ENCODE peak calls at places on chromosome 13, in eight cellular contexts. R, V, U, C, Q, I, F and K are unnamed samples.

GRCh38 chr13:44876782-44877324 is 112.4 kb downstream of the NUFIP1 start:
- DNase-seq in R (no peak), V (no peak), U (no peak), C (no peak), Q (no peak), I (no peak), F (no peak), K (peak)

GRCh38 chr13:109345433-109345941 is 440.9 kb downstream of the IRS2 start:
- DNase-seq in R (no peak), V (no peak), U (no peak), C (no peak), Q (no peak), I (peak), F (no peak), K (no peak)

GRCh38 chr13:95644611-95645052 is at the start of gene DZIP1:
- DNase-seq in R (peak), V (no peak), U (peak), C (no peak), Q (peak), I (peak), F (peak), K (peak)

GRCh38 chr13:22665531-22665930 is 515.2 kb upstream of the SGCG start:
- DNase-seq in R (no peak), V (no peak), U (no peak), C (no peak), Q (no peak), I (no peak), F (no peak), K (no peak)

GRCh38 chr13:72144625-72145024 is 277.6 kb upstream of the DACH1 start:
- DNase-seq in R (no peak), V (no peak), U (no peak), C (no peak), Q (no peak), I (no peak), F (no peak), K (no peak)

GRCh38 chr13:19910336-19911072 is 47.1 kb upstream of the ZMYM5 start:
- DNase-seq in R (peak), V (no peak), U (no peak), C (no peak), Q (no peak), I (peak), F (no peak), K (no peak)

GRCh38 chr13:33322474-33322827 is 36.9 kb upstream of the STARD13 start:
- DNase-seq in R (no peak), V (no peak), U (peak), C (no peak), Q (no peak), I (peak), F (peak), K (no peak)

GRCh38 chr13:59269476-59269875 is 894.3 kb downstream of the DIAPH3 start:
- DNase-seq in R (no peak), V (no peak), U (no peak), C (no peak), Q (no peak), I (peak), F (no peak), K (no peak)

GRCh38 chr13:69903081-69903480 is 204.5 kb upstream of the ATXN8OS start:
- DNase-seq in R (no peak), V (no peak), U (no peak), C (no peak), Q (no peak), I (no peak), F (no peak), K (no peak)

DNA sequence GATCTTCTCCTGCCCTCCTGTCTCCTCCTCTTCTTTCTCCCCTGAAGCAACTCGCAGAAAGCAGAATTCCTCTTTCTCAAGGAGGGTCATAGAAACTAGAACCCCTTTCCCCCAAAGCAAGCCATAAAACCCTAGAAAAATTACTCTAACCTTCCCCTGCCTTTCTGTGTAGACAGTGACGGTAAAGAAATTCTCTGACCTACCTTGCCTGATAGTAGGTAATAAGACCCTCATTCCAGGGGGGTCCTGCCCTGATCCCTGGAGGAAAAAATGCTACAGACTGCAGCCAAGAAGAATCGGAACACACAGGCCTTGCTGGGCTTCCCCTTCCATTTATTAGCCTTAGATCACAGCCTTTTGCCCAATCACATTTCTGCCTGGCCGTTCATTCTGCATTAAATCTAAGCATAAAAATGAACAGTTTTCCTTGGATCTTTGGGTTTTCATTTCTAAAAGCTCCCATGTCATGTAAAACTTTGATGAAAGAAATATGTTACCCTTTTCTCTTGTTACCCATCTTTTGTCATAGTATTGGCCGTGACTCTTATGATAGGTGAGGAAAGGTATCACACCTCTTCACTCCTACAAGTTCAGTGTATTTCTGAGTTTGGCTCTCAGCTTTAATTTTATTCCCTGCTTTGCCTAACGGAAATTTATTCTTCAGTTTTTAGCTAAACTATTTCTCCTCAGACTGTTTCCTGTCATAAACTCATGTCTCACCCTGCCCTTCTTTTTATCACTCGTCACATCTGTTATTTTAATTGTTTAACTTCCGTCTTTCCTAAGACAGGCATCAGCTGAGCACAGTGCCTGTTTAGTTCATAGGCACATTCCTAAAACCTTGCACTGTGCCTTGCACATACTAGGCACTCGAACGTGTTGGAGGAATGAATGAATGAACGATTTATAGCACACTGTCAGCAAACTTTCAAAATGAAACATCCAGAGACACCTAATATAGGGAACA is 20.4 kb upstream of the CPB2 start:
- DNase-seq in R (no peak), V (no peak), U (no peak), C (no peak), Q (no peak), I (no peak), F (no peak), K (no peak)
- TF ChIP-seq POLR2A in R (no peak), V (no peak), U (no peak), C (no peak), Q (no peak), I (no peak), F (no peak), K (no peak)

DNA sequence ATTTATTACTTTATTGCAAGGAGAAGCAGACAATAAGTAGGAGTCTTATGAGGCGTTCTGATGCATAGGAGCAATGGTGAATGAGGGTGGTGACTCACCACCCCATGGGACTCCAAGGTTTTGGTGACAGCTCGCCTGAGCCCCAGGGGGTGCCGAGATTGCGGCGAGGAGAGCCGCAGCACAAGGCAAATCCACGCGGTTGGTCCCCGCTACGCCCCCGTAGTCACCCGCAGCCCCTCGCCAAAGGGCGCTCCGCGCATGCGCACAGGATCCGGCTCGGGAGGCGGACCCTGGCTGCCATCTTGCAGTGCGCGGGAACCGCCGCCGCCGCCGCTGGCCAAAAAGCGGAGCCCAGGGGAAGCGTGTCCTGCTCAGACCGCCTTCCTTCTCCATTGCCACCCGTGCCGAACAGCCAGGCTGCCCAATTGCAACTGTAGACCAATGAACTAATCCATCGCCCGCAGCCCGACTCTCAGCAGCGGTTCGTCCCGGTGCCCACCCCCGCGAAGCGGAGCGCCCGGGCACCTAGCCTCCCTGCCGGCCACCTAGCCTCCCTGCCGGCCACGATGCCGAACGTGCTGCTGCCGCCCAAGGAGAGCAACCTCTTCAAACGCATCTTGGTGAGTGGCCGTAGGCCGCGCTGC is at the start of gene NAA16:
- DNase-seq in R (peak), V (peak), U (peak), C (peak), Q (peak), I (peak), F (peak), K (peak)
- TF ChIP-seq POLR2A in R (no peak), V (peak), U (peak), C (no peak), Q (peak), I (no peak), F (peak), K (peak)

DNA sequence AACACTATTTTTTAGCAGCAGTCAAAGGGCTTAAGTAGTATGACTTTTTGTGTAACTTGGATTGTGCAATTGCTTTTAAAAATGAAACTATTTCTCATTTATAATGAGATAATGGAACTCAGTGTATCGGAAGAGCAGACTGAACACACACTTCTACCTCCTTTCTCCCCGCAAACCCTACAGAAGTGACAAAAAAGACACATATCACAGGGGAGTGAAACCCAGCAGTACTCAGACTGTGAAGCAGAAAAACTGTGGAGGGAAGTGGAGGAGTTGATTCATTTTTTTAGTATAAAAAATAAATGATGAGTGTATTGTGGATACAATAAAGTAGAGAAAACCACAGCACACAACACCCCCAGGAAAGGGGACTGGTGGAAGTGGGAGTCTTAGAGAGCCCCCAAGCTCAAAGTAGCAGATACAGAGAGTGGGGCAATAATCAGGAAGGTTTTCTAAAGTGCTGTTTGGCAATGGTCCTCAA is 9.7 kb downstream of the LPAR6 start:
- DNase-seq in R (no peak), V (no peak), U (no peak), C (no peak), Q (no peak), I (peak), F (no peak), K (no peak)
- TF ChIP-seq POLR2A in R (no peak), V (no peak), U (no peak), C (no peak), Q (peak), I (no peak), F (peak), K (no peak)

GRCh38 chr13:24212674-24213073 is 52.2 kb downstream of the SPATA13 start:
- DNase-seq in R (no peak), V (no peak), U (peak), C (no peak), Q (no peak), I (no peak), F (no peak), K (no peak)
- TF ChIP-seq POLR2A in R (no peak), V (no peak), U (no peak), C (no peak), Q (no peak), I (no peak), F (no peak), K (no peak)

DNA sequence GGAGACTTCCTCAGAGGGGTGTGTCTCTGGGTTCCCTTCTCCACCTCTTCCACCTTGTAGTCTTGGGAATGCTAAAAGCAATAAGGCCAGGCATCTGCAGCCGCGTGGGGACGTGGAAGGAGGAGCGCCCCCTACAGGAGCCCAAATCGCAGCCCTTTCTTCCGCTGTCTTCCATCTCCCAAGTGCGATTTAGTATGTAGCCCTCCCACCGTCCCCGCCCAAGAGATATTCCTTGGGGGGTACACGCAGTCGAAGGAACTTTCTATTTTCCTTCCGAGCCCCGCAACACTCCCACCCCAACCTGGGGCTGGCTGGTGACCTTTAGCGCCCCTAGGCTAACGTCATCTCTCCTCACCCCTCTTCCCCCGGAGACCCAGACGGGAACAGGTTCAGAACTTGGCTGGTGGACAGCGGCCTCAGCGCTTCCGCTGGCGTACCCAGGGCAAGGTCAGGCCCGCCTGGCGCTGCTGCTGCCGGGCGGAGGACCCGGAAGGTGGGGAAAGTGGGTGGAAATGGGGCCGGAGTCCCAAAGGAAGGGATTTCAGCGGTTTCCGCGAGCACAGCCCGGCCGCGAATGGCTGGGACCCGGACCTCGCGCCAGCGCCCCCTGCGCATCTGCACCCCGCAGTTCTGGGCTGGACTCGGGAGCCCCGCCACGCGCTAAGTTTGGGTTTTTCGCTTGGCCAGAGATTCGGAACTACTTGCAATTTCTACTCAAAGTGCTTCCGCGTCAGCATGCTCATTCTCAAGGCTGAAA is 2.1 kb upstream of the PCDH8 start:
- DNase-seq in R (peak), V (no peak), U (peak), C (no peak), Q (no peak), I (peak), F (peak), K (peak)
- TF ChIP-seq POLR2A in R (no peak), V (no peak), U (no peak), C (no peak), Q (no peak), I (no peak), F (no peak), K (no peak)

GRCh38 chr13:51804295-51805172 is 571 bp upstream of the DHRS12 start:
- DNase-seq in R (peak), V (peak), U (peak), C (no peak), Q (peak), I (no peak), F (peak), K (no peak)

GRCh38 chr13:51801631-51802099 is 2.3 kb downstream of the DHRS12 start:
- DNase-seq in R (peak), V (no peak), U (peak), C (no peak), Q (peak), I (no peak), F (peak), K (no peak)

GRCh38 chr13:51802601-51803000 is 1.4 kb downstream of the DHRS12 start:
- DNase-seq in R (no peak), V (no peak), U (no peak), C (no peak), Q (no peak), I (no peak), F (no peak), K (peak)

GRCh38 chr13:51803422-51804294 is at the start of gene DHRS12:
- DNase-seq in R (peak), V (peak), U (peak), C (peak), Q (peak), I (peak), F (peak), K (peak)

DNA sequence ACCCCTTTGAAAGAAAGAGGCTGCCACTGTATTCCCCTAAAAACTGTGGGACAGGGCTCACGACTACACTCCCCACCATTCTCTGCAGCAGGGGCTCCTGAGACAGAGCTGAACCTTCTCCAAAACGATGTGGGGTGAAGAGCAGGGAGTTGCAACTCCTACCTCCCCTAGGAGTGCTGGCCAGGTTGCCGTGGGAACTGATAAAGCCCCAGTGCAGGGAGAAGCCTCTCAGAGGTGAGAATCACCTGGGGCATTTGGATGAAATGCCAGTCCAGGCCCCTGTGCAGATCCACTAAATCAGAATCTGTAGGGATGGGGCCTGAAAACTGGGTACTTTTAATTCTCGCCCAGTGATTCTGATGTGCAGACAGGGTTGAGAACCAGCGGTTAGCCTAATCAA is 945 bp downstream of the DHRS12 start:
- DNase-seq in R (no peak), V (no peak), U (no peak), C (no peak), Q (no peak), I (no peak), F (peak), K (no peak)
- TF ChIP-seq POLR2A in R (no peak), V (no peak), U (no peak), C (no peak), Q (no peak), I (no peak), F (no peak), K (no peak)

GRCh38 chr13:88281846-88282245 is 610.7 kb downstream of the SLITRK5 start:
- DNase-seq in R (no peak), V (no peak), U (no peak), C (no peak), Q (no peak), I (no peak), F (no peak), K (no peak)
- TF ChIP-seq POLR2A in R (no peak), V (no peak), U (no peak), C (no peak), Q (no peak), I (no peak), F (no peak), K (no peak)

DNA sequence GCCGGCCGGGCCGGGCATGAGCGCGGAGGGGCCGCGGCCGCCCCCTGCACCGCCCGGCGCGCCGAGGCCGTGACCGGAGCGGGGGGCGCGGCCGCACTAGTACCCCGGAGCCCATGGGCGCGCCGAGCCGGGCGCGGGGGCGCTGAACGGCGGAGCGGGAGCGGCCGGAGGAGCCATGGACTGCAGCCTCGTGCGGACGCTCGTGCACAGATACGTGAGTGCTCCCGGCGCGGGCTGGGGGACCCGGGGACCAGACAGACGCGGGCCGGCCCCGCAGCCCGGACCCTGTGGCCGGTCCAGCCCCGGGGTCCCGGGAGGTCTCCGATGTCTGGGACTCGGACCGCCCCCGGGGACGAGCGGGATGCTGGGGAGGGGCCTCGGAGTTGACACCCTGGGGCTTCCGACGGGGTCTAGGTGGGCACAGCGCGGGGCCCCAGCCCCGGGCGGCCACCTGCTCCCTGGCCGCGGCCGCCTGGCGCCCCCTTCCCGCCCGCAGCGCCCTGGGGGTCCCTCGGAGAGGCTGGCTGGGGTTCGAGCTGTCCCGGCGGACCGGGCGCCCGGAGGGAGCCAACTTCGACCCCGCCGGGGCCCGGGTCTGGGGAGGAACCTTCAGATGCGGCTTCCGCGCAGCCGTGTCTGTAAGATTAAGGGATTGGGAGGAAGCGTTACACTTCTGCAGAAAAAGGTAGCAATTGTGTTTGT is 555 bp downstream of the ATP11A start:
- DNase-seq in R (peak), V (peak), U (peak), C (no peak), Q (peak), I (peak), F (peak), K (peak)
- TF ChIP-seq POLR2A in R (no peak), V (no peak), U (no peak), C (no peak), Q (no peak), I (no peak), F (no peak), K (no peak)

GRCh38 chr13:102183509-102184182 is 218.2 kb downstream of the FGF14 start:
- DNase-seq in R (no peak), V (no peak), U (no peak), C (no peak), Q (no peak), I (no peak), F (no peak), K (no peak)
- TF ChIP-seq POLR2A in R (no peak), V (no peak), U (no peak), C (no peak), Q (no peak), I (no peak), F (no peak), K (no peak)

GRCh38 chr13:28357247-28357825 is 137.6 kb downstream of the FLT1 start:
- DNase-seq in R (no peak), V (no peak), U (no peak), C (no peak), Q (no peak), I (no peak), F (no peak), K (no peak)

GRCh38 chr13:28355822-28356371 is 139.0 kb downstream of the FLT1 start:
- DNase-seq in R (no peak), V (no peak), U (no peak), C (no peak), Q (no peak), I (peak), F (no peak), K (no peak)

GRCh38 chr13:28355046-28355821 is 139.7 kb downstream of the FLT1 start:
- DNase-seq in R (no peak), V (no peak), U (no peak), C (no peak), Q (no peak), I (no peak), F (no peak), K (no peak)

GRCh38 chr13:28357846-28358496 is 137.0 kb downstream of the FLT1 start:
- DNase-seq in R (no peak), V (no peak), U (no peak), C (no peak), Q (no peak), I (no peak), F (no peak), K (no peak)

DNA sequence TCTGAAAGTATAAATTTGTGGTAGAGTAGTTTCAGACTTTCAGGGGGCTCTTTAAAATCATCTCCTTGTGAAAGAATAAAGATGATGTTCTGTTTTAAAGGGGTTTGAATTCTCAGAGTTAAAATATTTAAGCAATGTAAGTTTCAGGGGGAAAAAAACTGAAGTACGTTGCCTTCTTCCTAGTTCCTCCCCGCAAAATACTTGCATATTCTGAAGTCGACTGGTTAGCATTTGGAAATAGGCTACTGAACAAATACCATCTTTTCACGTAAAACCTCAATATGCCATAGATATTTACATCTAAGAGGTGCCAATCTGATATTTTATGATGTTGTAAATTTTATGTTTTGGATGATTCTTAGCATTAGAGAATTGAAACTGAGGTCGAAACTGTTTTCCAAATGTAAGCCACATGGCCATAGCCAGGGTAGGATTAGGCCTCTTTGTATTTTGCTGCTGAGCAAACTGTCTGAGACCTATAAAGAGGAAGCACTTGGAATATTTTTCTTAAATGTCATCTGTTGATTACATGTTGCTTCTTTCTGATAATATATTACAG is 138.3 kb downstream of the FLT1 start:
- DNase-seq in R (no peak), V (no peak), U (no peak), C (no peak), Q (no peak), I (no peak), F (no peak), K (no peak)
- TF ChIP-seq POLR2A in R (no peak), V (no peak), U (no peak), C (no peak), Q (no peak), I (no peak), F (no peak), K (no peak)